ENCODE peak calls at places on chromosomes 1 and 21, in six cellular contexts. One of them, this sample, is unnamed.

GRCh38 chr1:242605521-242605920 is 81.0 kb upstream of the PLD5 start:
- DNase-seq in naive thymus-derived CD4-positive, alpha-beta T cell: no peak
- DNase-seq in GM12891: no peak
- DNase-seq in Caki2: no peak
- DNase-seq in mucosa of gallbladder: no peak
- DNase-seq in stimulated activated CD4-positive, alpha-beta T cell treated with anti-CD3 and anti-CD28 coated beads, Interleukin-2, amount 100 ng/mL, for 48 hours: no peak
- DNase-seq in this sample: no peak

GRCh38 chr1:44213222-44214112 is at the start of gene DMAP1:
- DNase-seq in naive thymus-derived CD4-positive, alpha-beta T cell: peak
- DNase-seq in GM12891: peak
- DNase-seq in Caki2: peak
- DNase-seq in mucosa of gallbladder: peak
- DNase-seq in stimulated activated CD4-positive, alpha-beta T cell treated with anti-CD3 and anti-CD28 coated beads, Interleukin-2, amount 100 ng/mL, for 48 hours: peak
- DNase-seq in this sample: peak

GRCh38 chr1:31297273-31298247 is 728 bp downstream of the ZCCHC17 start:
- DNase-seq in naive thymus-derived CD4-positive, alpha-beta T cell: no peak
- DNase-seq in GM12891: no peak
- DNase-seq in Caki2: peak
- DNase-seq in mucosa of gallbladder: no peak
- DNase-seq in stimulated activated CD4-positive, alpha-beta T cell treated with anti-CD3 and anti-CD28 coated beads, Interleukin-2, amount 100 ng/mL, for 48 hours: no peak
- DNase-seq in this sample: no peak

GRCh38 chr1:7366955-7367665 is 404.0 kb upstream of the VAMP3 start:
- DNase-seq in naive thymus-derived CD4-positive, alpha-beta T cell: no peak
- DNase-seq in GM12891: no peak
- DNase-seq in Caki2: no peak
- DNase-seq in mucosa of gallbladder: no peak
- DNase-seq in stimulated activated CD4-positive, alpha-beta T cell treated with anti-CD3 and anti-CD28 coated beads, Interleukin-2, amount 100 ng/mL, for 48 hours: no peak
- DNase-seq in this sample: no peak

GRCh38 chr1:208044568-208045241 is 133.8 kb upstream of the CD34 start:
- DNase-seq in naive thymus-derived CD4-positive, alpha-beta T cell: no peak
- DNase-seq in GM12891: no peak
- DNase-seq in Caki2: no peak
- DNase-seq in mucosa of gallbladder: no peak
- DNase-seq in stimulated activated CD4-positive, alpha-beta T cell treated with anti-CD3 and anti-CD28 coated beads, Interleukin-2, amount 100 ng/mL, for 48 hours: no peak
- DNase-seq in this sample: no peak

GRCh38 chr1:68147534-68147933 is 84.8 kb downstream of the WLS start:
- DNase-seq in naive thymus-derived CD4-positive, alpha-beta T cell: no peak
- DNase-seq in GM12891: no peak
- DNase-seq in Caki2: no peak
- DNase-seq in mucosa of gallbladder: no peak
- DNase-seq in stimulated activated CD4-positive, alpha-beta T cell treated with anti-CD3 and anti-CD28 coated beads, Interleukin-2, amount 100 ng/mL, for 48 hours: no peak
- DNase-seq in this sample: no peak

GRCh38 chr21:21177353-21177986 is 179.3 kb downstream of the NCAM2 start:
- DNase-seq in naive thymus-derived CD4-positive, alpha-beta T cell: no peak
- DNase-seq in GM12891: no peak
- DNase-seq in Caki2: no peak
- DNase-seq in mucosa of gallbladder: no peak
- DNase-seq in stimulated activated CD4-positive, alpha-beta T cell treated with anti-CD3 and anti-CD28 coated beads, Interleukin-2, amount 100 ng/mL, for 48 hours: no peak
- DNase-seq in this sample: no peak

GRCh38 chr1:20534659-20535417 is 17.5 kb upstream of the FAM43B start:
- DNase-seq in naive thymus-derived CD4-positive, alpha-beta T cell: no peak
- DNase-seq in GM12891: no peak
- DNase-seq in Caki2: no peak
- DNase-seq in mucosa of gallbladder: no peak
- DNase-seq in stimulated activated CD4-positive, alpha-beta T cell treated with anti-CD3 and anti-CD28 coated beads, Interleukin-2, amount 100 ng/mL, for 48 hours: no peak
- DNase-seq in this sample: no peak

GRCh38 chr1:85166343-85166742 is 34.5 kb downstream of the SYDE2 start:
- DNase-seq in naive thymus-derived CD4-positive, alpha-beta T cell: no peak
- DNase-seq in GM12891: no peak
- DNase-seq in Caki2: no peak
- DNase-seq in mucosa of gallbladder: no peak
- DNase-seq in stimulated activated CD4-positive, alpha-beta T cell treated with anti-CD3 and anti-CD28 coated beads, Interleukin-2, amount 100 ng/mL, for 48 hours: no peak
- DNase-seq in this sample: no peak

GRCh38 chr1:178055093-178055492 is 38.8 kb upstream of the RASAL2 start:
- DNase-seq in naive thymus-derived CD4-positive, alpha-beta T cell: no peak
- DNase-seq in GM12891: no peak
- DNase-seq in Caki2: peak
- DNase-seq in mucosa of gallbladder: no peak
- DNase-seq in stimulated activated CD4-positive, alpha-beta T cell treated with anti-CD3 and anti-CD28 coated beads, Interleukin-2, amount 100 ng/mL, for 48 hours: no peak
- DNase-seq in this sample: no peak

GRCh38 chr21:45995686-45996179 is 14.2 kb downstream of the COL6A1 start:
- DNase-seq in naive thymus-derived CD4-positive, alpha-beta T cell: no peak
- DNase-seq in GM12891: no peak
- DNase-seq in Caki2: peak
- DNase-seq in mucosa of gallbladder: no peak
- DNase-seq in stimulated activated CD4-positive, alpha-beta T cell treated with anti-CD3 and anti-CD28 coated beads, Interleukin-2, amount 100 ng/mL, for 48 hours: no peak
- DNase-seq in this sample: no peak

GRCh38 chr1:25361901-25362300 is 23.8 kb downstream of the TMEM50A start:
- DNase-seq in naive thymus-derived CD4-positive, alpha-beta T cell: no peak
- DNase-seq in GM12891: no peak
- DNase-seq in Caki2: no peak
- DNase-seq in mucosa of gallbladder: no peak
- DNase-seq in stimulated activated CD4-positive, alpha-beta T cell treated with anti-CD3 and anti-CD28 coated beads, Interleukin-2, amount 100 ng/mL, for 48 hours: no peak
- DNase-seq in this sample: no peak

GRCh38 chr1:210294991-210295773 is 33.5 kb upstream of the HHAT start:
- DNase-seq in naive thymus-derived CD4-positive, alpha-beta T cell: no peak
- DNase-seq in GM12891: no peak
- DNase-seq in Caki2: no peak
- DNase-seq in mucosa of gallbladder: peak
- DNase-seq in stimulated activated CD4-positive, alpha-beta T cell treated with anti-CD3 and anti-CD28 coated beads, Interleukin-2, amount 100 ng/mL, for 48 hours: no peak
- DNase-seq in this sample: no peak

GRCh38 chr1:25520446-25521061 is 22.9 kb upstream of the LDLRAP1 start:
- DNase-seq in naive thymus-derived CD4-positive, alpha-beta T cell: peak
- DNase-seq in GM12891: no peak
- DNase-seq in Caki2: no peak
- DNase-seq in mucosa of gallbladder: peak
- DNase-seq in stimulated activated CD4-positive, alpha-beta T cell treated with anti-CD3 and anti-CD28 coated beads, Interleukin-2, amount 100 ng/mL, for 48 hours: peak
- DNase-seq in this sample: peak

GRCh38 chr1:195763146-195763906 is 844.9 kb downstream of the KCNT2 start:
- DNase-seq in naive thymus-derived CD4-positive, alpha-beta T cell: no peak
- DNase-seq in GM12891: no peak
- DNase-seq in Caki2: no peak
- DNase-seq in mucosa of gallbladder: no peak
- DNase-seq in stimulated activated CD4-positive, alpha-beta T cell treated with anti-CD3 and anti-CD28 coated beads, Interleukin-2, amount 100 ng/mL, for 48 hours: no peak
- DNase-seq in this sample: no peak

GRCh38 chr1:68528243-68528642 is 31.4 kb upstream of the DEPDC1 start:
- DNase-seq in naive thymus-derived CD4-positive, alpha-beta T cell: no peak
- DNase-seq in GM12891: no peak
- DNase-seq in Caki2: no peak
- DNase-seq in mucosa of gallbladder: no peak
- DNase-seq in stimulated activated CD4-positive, alpha-beta T cell treated with anti-CD3 and anti-CD28 coated beads, Interleukin-2, amount 100 ng/mL, for 48 hours: no peak
- DNase-seq in this sample: no peak

GRCh38 chr1:28921286-28921869 is 7.0 kb downstream of the EPB41 start:
- DNase-seq in naive thymus-derived CD4-positive, alpha-beta T cell: no peak
- DNase-seq in GM12891: no peak
- DNase-seq in Caki2: no peak
- DNase-seq in mucosa of gallbladder: no peak
- DNase-seq in stimulated activated CD4-positive, alpha-beta T cell treated with anti-CD3 and anti-CD28 coated beads, Interleukin-2, amount 100 ng/mL, for 48 hours: no peak
- DNase-seq in this sample: no peak

GRCh38 chr1:227805606-227806197 is 9.8 kb upstream of the PRSS38 start:
- DNase-seq in naive thymus-derived CD4-positive, alpha-beta T cell: no peak
- DNase-seq in GM12891: no peak
- DNase-seq in Caki2: peak
- DNase-seq in mucosa of gallbladder: no peak
- DNase-seq in stimulated activated CD4-positive, alpha-beta T cell treated with anti-CD3 and anti-CD28 coated beads, Interleukin-2, amount 100 ng/mL, for 48 hours: no peak
- DNase-seq in this sample: no peak

GRCh38 chr1:94927405-94928175 is 680 bp upstream of the CNN3 start:
- DNase-seq in naive thymus-derived CD4-positive, alpha-beta T cell: no peak
- DNase-seq in GM12891: no peak
- DNase-seq in Caki2: peak
- DNase-seq in mucosa of gallbladder: peak
- DNase-seq in stimulated activated CD4-positive, alpha-beta T cell treated with anti-CD3 and anti-CD28 coated beads, Interleukin-2, amount 100 ng/mL, for 48 hours: no peak
- DNase-seq in this sample: no peak

GRCh38 chr1:211591980-211592493 is 13.1 kb upstream of the SLC30A1 start:
- DNase-seq in naive thymus-derived CD4-positive, alpha-beta T cell: no peak
- DNase-seq in GM12891: no peak
- DNase-seq in Caki2: peak
- DNase-seq in mucosa of gallbladder: no peak
- DNase-seq in stimulated activated CD4-positive, alpha-beta T cell treated with anti-CD3 and anti-CD28 coated beads, Interleukin-2, amount 100 ng/mL, for 48 hours: no peak
- DNase-seq in this sample: no peak

GRCh38 chr1:101463195-101463594 is 226.4 kb downstream of the S1PR1 start:
- DNase-seq in naive thymus-derived CD4-positive, alpha-beta T cell: no peak
- DNase-seq in GM12891: no peak
- DNase-seq in Caki2: no peak
- DNase-seq in mucosa of gallbladder: no peak
- DNase-seq in stimulated activated CD4-positive, alpha-beta T cell treated with anti-CD3 and anti-CD28 coated beads, Interleukin-2, amount 100 ng/mL, for 48 hours: no peak
- DNase-seq in this sample: no peak